ENCODE peak calls at places on chromosome 5, in seven cellular contexts. B is DND-41, K is MCF 10A, Q is fibroblast of mammary gland, H is PC-9, C is IMR-90, Z is fibroblast of pulmonary artery. A is an unnamed sample.

GRCh38 chr5:127601601-127602000 is 47.3 kb upstream of the CTXN3 start:
- DNase-seq in C (no peak), Q (no peak), Z (no peak), K (no peak), B (no peak), H (no peak), A (no peak)

GRCh38 chr5:73104326-73104725 is 16.0 kb upstream of the TMEM171 start:
- DNase-seq in C (no peak), B (no peak), Q (no peak), Z (no peak), K (no peak), H (no peak), A (no peak)

GRCh38 chr5:27875148-27875547 is 836.8 kb upstream of the CDH9 start:
- DNase-seq in Z (no peak), H (no peak), B (no peak), K (no peak), Q (no peak), C (no peak), A (no peak)

GRCh38 chr5:161548472-161549094 is 2.1 kb upstream of the GABRB2 start:
- DNase-seq in Z (no peak), K (no peak), H (no peak), C (no peak), B (no peak), Q (no peak), A (no peak)

GRCh38 chr5:132294728-132295504 is 722 bp downstream of the SLC22A4 start:
- DNase-seq in K (peak), Z (peak), C (peak), B (peak), H (peak), Q (peak), A (peak)

GRCh38 chr5:75052461-75053285 is at the start of gene GCNT4:
- DNase-seq in Z (peak), Q (peak), K (peak), B (peak), H (no peak), C (peak), A (peak)

GRCh38 chr5:149069711-149070110 is 6.8 kb upstream of the SH3TC2 start:
- DNase-seq in K (no peak), B (no peak), Q (no peak), Z (no peak), C (no peak), H (no peak), A (no peak)

GRCh38 chr5:177234761-177235315 is 68.7 kb downstream of the RAB24 start:
- DNase-seq in Q (no peak), B (no peak), C (no peak), Z (no peak), K (no peak), H (no peak), A (peak)

GRCh38 chr5:149609640-149610297 is 28.5 kb downstream of the ARHGEF37 start:
- DNase-seq in K (no peak), Z (no peak), H (no peak), C (no peak), B (no peak), Q (no peak), A (peak)

GRCh38 chr5:145787001-145787400 is 48.1 kb downstream of the PRELID2 start:
- DNase-seq in K (no peak), B (no peak), Z (peak), H (no peak), C (no peak), Q (no peak), A (peak)

GRCh38 chr5:10172242-10172641 is 77.4 kb downstream of the ATPSCKMT start:
- DNase-seq in H (no peak), B (no peak), Z (no peak), K (no peak), Q (no peak), C (no peak), A (no peak)

GRCh38 chr5:6728011-6728794 is 15.0 kb downstream of the TENT4A start:
- DNase-seq in C (no peak), H (no peak), Q (no peak), B (no peak), K (no peak), Z (no peak), A (no peak)

GRCh38 chr5:176178789-176179188 is 59.4 kb upstream of the SIMC1 start:
- DNase-seq in C (no peak), K (no peak), B (no peak), H (no peak), Z (no peak), Q (no peak), A (no peak)

GRCh38 chr5:148976569-148977321 is 86.1 kb downstream of the SH3TC2 start:
- DNase-seq in H (peak), Q (peak), K (peak), B (no peak), Z (no peak), C (peak), A (no peak)

GRCh38 chr5:11182441-11183080 is 421.5 kb upstream of the DAP start:
- DNase-seq in C (peak), K (peak), H (peak), B (no peak), Q (peak), Z (peak), A (peak)

GRCh38 chr5:102106599-102106998 is 189.5 kb downstream of the SLCO4C1 start:
- DNase-seq in Z (no peak), C (no peak), K (no peak), Q (no peak), B (no peak), H (no peak), A (no peak)

GRCh38 chr5:160173-160510 is 31.2 kb upstream of the LRRC14B start:
- DNase-seq in H (no peak), Q (peak), B (no peak), K (no peak), C (peak), Z (no peak), A (peak)

GRCh38 chr5:78190402-78190801 is 104.1 kb downstream of the AP3B1 start:
- DNase-seq in K (no peak), H (no peak), B (no peak), C (no peak), Q (no peak), Z (no peak), A (no peak)

GRCh38 chr5:132103969-132104391 is 30.4 kb downstream of the CSF2 start:
- DNase-seq in C (no peak), Z (no peak), H (no peak), K (peak), B (no peak), Q (peak), A (no peak)

GRCh38 chr5:665541-665955 is 27.6 kb downstream of the TPPP start:
- DNase-seq in H (no peak), C (no peak), Z (no peak), K (no peak), Q (no peak), B (no peak), A (no peak)

GRCh38 chr5:95808686-95809413 is 13.7 kb downstream of the GLRX start:
- DNase-seq in B (peak), K (no peak), H (no peak), Q (peak), Z (peak), C (peak), A (peak)

GRCh38 chr5:19531374-19531952 is 456.5 kb downstream of the CDH18 start:
- DNase-seq in C (no peak), Q (peak), B (no peak), H (peak), K (peak), Z (no peak), A (no peak)

GRCh38 chr5:33205727-33206410 is 234.9 kb upstream of the TARS1 start:
- DNase-seq in B (no peak), C (no peak), H (no peak), K (no peak), Z (no peak), Q (peak), A (no peak)

GRCh38 chr5:150605546-150605945 is 34.9 kb upstream of the SYNPO start:
- DNase-seq in K (no peak), Q (no peak), C (no peak), B (no peak), H (no peak), Z (no peak), A (no peak)

GRCh38 chr5:25568294-25568693 is 923.5 kb upstream of the CDH10 start:
- DNase-seq in H (no peak), C (no peak), Q (no peak), B (no peak), Z (no peak), K (no peak), A (no peak)

GRCh38 chr5:142175039-142175438 is 66.5 kb downstream of the NDFIP1 start:
- DNase-seq in K (no peak), Z (no peak), H (no peak), B (no peak), Q (no peak), C (no peak), A (no peak)

GRCh38 chr5:120538644-120539043 is 74.5 kb downstream of the PRR16 start:
- DNase-seq in Q (peak), K (peak), B (no peak), C (peak), Z (peak), H (no peak), A (peak)

GRCh38 chr5:93399675-93400074 is 181.3 kb downstream of the NR2F1-AS1 start:
- DNase-seq in C (no peak), B (no peak), H (no peak), K (no peak), Q (no peak), Z (no peak), A (no peak)

GRCh38 chr5:28779161-28779754 is 1740.9 kb upstream of the CDH9 start:
- DNase-seq in C (no peak), Q (no peak), Z (no peak), H (no peak), K (peak), B (no peak), A (peak)

GRCh38 chr5:446066-446725 is 3.2 kb downstream of the EXOC3 start:
- DNase-seq in B (no peak), K (no peak), Z (no peak), H (no peak), Q (no peak), C (no peak), A (no peak)

GRCh38 chr5:54663876-54664275 is 146.3 kb downstream of the SNX18 start:
- DNase-seq in Z (peak), C (peak), K (peak), Q (peak), H (peak), B (no peak), A (peak)

GRCh38 chr5:79845448-79846197 is 145.4 kb downstream of the MTX3 start:
- DNase-seq in Z (peak), H (no peak), K (peak), B (no peak), Q (peak), C (peak), A (peak)

GRCh38 chr5:42874621-42875198 is 63.0 kb upstream of the SELENOP start:
- DNase-seq in Q (no peak), B (no peak), Z (no peak), H (no peak), K (no peak), C (no peak), A (no peak)

GRCh38 chr5:42875211-42875610 is 63.5 kb upstream of the SELENOP start:
- DNase-seq in H (no peak), Z (no peak), B (no peak), C (no peak), Q (no peak), K (no peak), A (no peak)

GRCh38 chr5:42870882-42871418 is 59.3 kb upstream of the SELENOP start:
- DNase-seq in Z (peak), H (no peak), C (no peak), Q (no peak), B (no peak), K (peak), A (no peak)

GRCh38 chr5:42875785-42876374 is 64.2 kb upstream of the SELENOP start:
- DNase-seq in C (no peak), Z (no peak), B (no peak), K (no peak), Q (no peak), H (no peak), A (no peak)

GRCh38 chr5:42872865-42873264 is 61.2 kb upstream of the SELENOP start:
- DNase-seq in C (no peak), H (no peak), K (no peak), Z (no peak), B (no peak), Q (no peak), A (no peak)
- TF ChIP-seq CTCF in C (no peak), H (no peak), K (no peak), Z (no peak), B (no peak), Q (no peak), A (no peak)

DNA sequence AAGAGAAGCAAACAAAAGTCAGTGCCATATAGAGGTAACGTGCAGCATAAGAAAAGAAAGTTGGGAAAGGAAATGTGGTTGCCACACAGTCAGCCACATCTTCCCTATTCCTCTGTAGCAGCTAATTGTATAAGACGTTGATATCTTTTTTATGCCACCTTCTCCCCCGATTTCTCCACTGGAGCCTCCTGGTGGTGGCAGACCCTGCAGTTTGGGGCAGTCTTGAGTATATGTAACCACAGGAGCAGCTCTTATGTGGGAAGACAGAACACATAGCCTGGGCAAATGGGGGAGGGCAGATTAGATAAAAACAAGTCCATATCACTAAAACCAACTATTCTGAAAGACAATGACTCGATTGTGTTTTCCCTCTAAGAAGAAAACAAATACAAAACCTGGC is 99.7 kb downstream of the PLCXD3 start:
- DNase-seq in Z (no peak), Q (no peak), C (no peak), B (no peak), H (no peak), K (no peak), A (no peak)
- TF ChIP-seq CTCF in Z (no peak), Q (no peak), C (no peak), B (peak), H (no peak), K (no peak), A (peak)

GRCh38 chr5:123269436-123269835 is 153.8 kb downstream of the CEP120 start:
- DNase-seq in B (no peak), K (no peak), Z (no peak), C (no peak), Q (no peak), H (no peak), A (no peak)
- TF ChIP-seq CTCF in B (no peak), K (no peak), Z (no peak), C (no peak), Q (no peak), H (no peak), A (no peak)

DNA sequence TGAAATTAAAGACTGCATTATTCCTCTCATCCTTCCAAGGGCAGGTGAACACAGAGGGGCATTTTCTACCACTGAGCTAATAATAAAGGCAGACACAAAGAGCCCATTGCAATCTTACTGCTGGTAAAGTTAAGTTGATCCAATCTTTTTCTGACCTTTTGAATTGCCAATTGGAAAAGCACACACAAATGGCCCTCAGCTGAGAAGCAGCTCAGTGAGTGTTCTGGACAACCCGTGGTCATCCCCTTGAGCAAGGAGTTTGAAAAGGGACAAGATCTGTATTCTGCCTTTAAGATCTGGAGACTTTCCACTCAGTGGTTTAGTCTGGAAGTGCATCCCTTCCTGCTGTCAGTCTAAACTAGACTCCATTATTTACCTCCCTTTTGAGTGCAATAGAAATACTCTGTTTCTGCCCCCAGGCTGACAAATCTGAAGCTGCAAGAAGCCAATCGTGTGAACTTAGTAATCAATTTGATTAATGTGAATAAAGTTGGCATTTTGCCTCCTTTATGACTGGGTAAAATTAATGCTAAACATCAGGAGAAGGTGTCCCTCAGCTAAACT is 835.7 kb downstream of the MAT2B start:
- DNase-seq in K (no peak), H (no peak), Q (no peak), Z (no peak), B (no peak), C (no peak), A (no peak)
- TF ChIP-seq CTCF in K (no peak), H (no peak), Q (no peak), Z (peak), B (no peak), C (no peak), A (no peak)